ENCODE peak calls at places on chromosome 15, in four cellular contexts. One of them, this sample, is unnamed.

GRCh38 chr15:99123706-99124451 is 19.0 kb downstream of the SYNM start:
- DNase-seq in neuronal stem cell: peak
- DNase-seq in H1: no peak
- DNase-seq in IMR-90: peak
- DNase-seq in this sample: peak

GRCh38 chr15:100728371-100729201 is 126.2 kb downstream of the ASB7 start:
- DNase-seq in neuronal stem cell: no peak
- DNase-seq in H1: peak
- DNase-seq in IMR-90: no peak
- DNase-seq in this sample: peak

GRCh38 chr15:65213241-65213640 is 2.0 kb upstream of the CILP start:
- DNase-seq in IMR-90: no peak
- DNase-seq in H1: no peak
- DNase-seq in neuronal stem cell: no peak
- DNase-seq in this sample: no peak

GRCh38 chr15:80404057-80404718 is at the start of gene ARNT2:
- DNase-seq in IMR-90: peak
- DNase-seq in H1: peak
- DNase-seq in neuronal stem cell: peak
- DNase-seq in this sample: peak

GRCh38 chr15:91555307-91555706 is 298.2 kb upstream of the SLCO3A1 start:
- DNase-seq in IMR-90: peak
- DNase-seq in neuronal stem cell: no peak
- DNase-seq in H1: no peak
- DNase-seq in this sample: peak

GRCh38 chr15:79243723-79244122 is 38.8 kb upstream of the ANKRD34C start:
- DNase-seq in IMR-90: no peak
- DNase-seq in neuronal stem cell: no peak
- DNase-seq in H1: no peak
- DNase-seq in this sample: no peak

GRCh38 chr15:76799760-76800159 is 105.4 kb downstream of the SCAPER start:
- DNase-seq in IMR-90: peak
- DNase-seq in H1: no peak
- DNase-seq in neuronal stem cell: no peak
- DNase-seq in this sample: no peak

GRCh38 chr15:27873039-27873438 is 226.1 kb downstream of the OCA2 start:
- DNase-seq in H1: no peak
- DNase-seq in neuronal stem cell: no peak
- DNase-seq in IMR-90: no peak
- DNase-seq in this sample: no peak

GRCh38 chr15:95606551-95606950 is 723.9 kb upstream of the NR2F2 start:
- DNase-seq in neuronal stem cell: no peak
- DNase-seq in IMR-90: no peak
- DNase-seq in H1: no peak
- DNase-seq in this sample: no peak

GRCh38 chr15:95604634-95605036 is 725.9 kb upstream of the NR2F2 start:
- DNase-seq in neuronal stem cell: no peak
- DNase-seq in IMR-90: peak
- DNase-seq in H1: no peak
- DNase-seq in this sample: no peak

GRCh38 chr15:95605098-95605497 is 725.4 kb upstream of the NR2F2 start:
- DNase-seq in H1: no peak
- DNase-seq in neuronal stem cell: no peak
- DNase-seq in IMR-90: no peak
- DNase-seq in this sample: no peak

GRCh38 chr15:95601525-95601924 is 729.0 kb upstream of the NR2F2 start:
- DNase-seq in H1: no peak
- DNase-seq in IMR-90: no peak
- DNase-seq in neuronal stem cell: no peak
- DNase-seq in this sample: no peak

GRCh38 chr15:95603802-95604201 is 726.7 kb upstream of the NR2F2 start:
- DNase-seq in H1: no peak
- DNase-seq in neuronal stem cell: no peak
- DNase-seq in IMR-90: peak
- DNase-seq in this sample: no peak
- H3K4me2 ChIP-seq in H1: no peak
- H3K4me2 ChIP-seq in neuronal stem cell: no peak
- H3K4me2 ChIP-seq in IMR-90: no peak
- H3K4me2 ChIP-seq in this sample: no peak

GRCh38 chr15:63891763-63892123 is 58.0 kb upstream of the HERC1 start:
- DNase-seq in IMR-90: no peak
- DNase-seq in neuronal stem cell: no peak
- DNase-seq in H1: no peak
- DNase-seq in this sample: no peak
- H3K14ac ChIP-seq in IMR-90: no peak
- H3K14ac ChIP-seq in neuronal stem cell: no peak
- H3K14ac ChIP-seq in H1: no peak
- H3K14ac ChIP-seq in this sample: no peak

GRCh38 chr15:85334241-85334640 is 46.2 kb upstream of the AKAP13 start:
- DNase-seq in neuronal stem cell: no peak
- DNase-seq in H1: no peak
- DNase-seq in IMR-90: no peak
- DNase-seq in this sample: no peak

GRCh38 chr15:85331666-85332261 is 48.6 kb upstream of the AKAP13 start:
- DNase-seq in H1: no peak
- DNase-seq in neuronal stem cell: no peak
- DNase-seq in IMR-90: no peak
- DNase-seq in this sample: no peak

GRCh38 chr15:85329561-85330421 is 50.6 kb upstream of the AKAP13 start:
- DNase-seq in H1: no peak
- DNase-seq in neuronal stem cell: no peak
- DNase-seq in IMR-90: peak
- DNase-seq in this sample: no peak

GRCh38 chr15:85333132-85333831 is 47.1 kb upstream of the AKAP13 start:
- DNase-seq in IMR-90: peak
- DNase-seq in neuronal stem cell: no peak
- DNase-seq in H1: no peak
- DNase-seq in this sample: no peak

DNA sequence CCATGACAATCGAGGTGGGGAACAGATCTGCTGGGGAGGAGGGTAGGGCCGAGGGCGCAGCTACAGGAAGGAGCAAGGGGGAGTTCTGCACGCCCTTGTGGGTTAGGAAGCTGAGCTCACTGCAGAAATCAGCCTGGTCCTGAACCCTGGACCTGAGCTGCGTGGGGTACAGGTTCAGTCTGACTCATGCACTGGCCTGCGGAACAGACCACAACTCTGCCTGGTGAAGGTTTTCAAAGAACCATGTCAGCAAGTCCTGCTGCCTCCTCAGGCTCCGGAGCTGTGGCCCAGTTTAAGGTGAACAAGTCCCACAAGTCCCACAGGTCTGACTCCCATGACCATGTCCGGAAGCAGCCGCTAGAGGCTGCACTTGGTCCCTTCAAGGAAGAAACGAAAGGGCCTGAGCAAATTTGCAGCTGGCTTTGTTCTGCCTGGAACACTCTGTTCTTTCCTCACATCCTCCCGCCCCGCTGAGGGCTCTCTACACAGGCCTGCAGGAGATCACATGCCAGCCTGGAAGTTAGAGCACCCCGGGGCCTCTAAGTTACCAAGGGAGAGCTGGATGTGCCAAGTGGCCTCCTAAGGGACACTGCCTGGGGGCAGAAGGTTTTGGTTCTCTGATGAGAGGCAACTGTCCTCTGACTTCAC is 49.3 kb upstream of the AKAP13 start:
- DNase-seq in H1: peak
- DNase-seq in IMR-90: peak
- DNase-seq in neuronal stem cell: peak
- DNase-seq in this sample: peak
- H2BK5ac ChIP-seq in H1: peak
- H2BK5ac ChIP-seq in IMR-90: peak
- H2BK5ac ChIP-seq in neuronal stem cell: no peak
- H2BK5ac ChIP-seq in this sample: no peak

GRCh38 chr15:74136584-74137543 is 6.5 kb downstream of the ISLR2 start:
- DNase-seq in neuronal stem cell: no peak
- DNase-seq in H1: no peak
- DNase-seq in IMR-90: no peak
- DNase-seq in this sample: no peak
- H3K4me2 ChIP-seq in neuronal stem cell: peak
- H3K4me2 ChIP-seq in H1: peak
- H3K4me2 ChIP-seq in IMR-90: peak
- H3K4me2 ChIP-seq in this sample: peak

GRCh38 chr15:35299059-35299735 is 214.1 kb upstream of the NANOGP8 start:
- DNase-seq in neuronal stem cell: no peak
- DNase-seq in IMR-90: no peak
- DNase-seq in H1: no peak
- DNase-seq in this sample: no peak

GRCh38 chr15:35293353-35294130 is 208.4 kb upstream of the NANOGP8 start:
- DNase-seq in IMR-90: peak
- DNase-seq in H1: no peak
- DNase-seq in neuronal stem cell: no peak
- DNase-seq in this sample: peak

GRCh38 chr15:35302340-35302739 is 217.2 kb upstream of the NANOGP8 start:
- DNase-seq in neuronal stem cell: no peak
- DNase-seq in H1: no peak
- DNase-seq in IMR-90: no peak
- DNase-seq in this sample: no peak

GRCh38 chr15:35301088-35301487 is 216.0 kb upstream of the NANOGP8 start:
- DNase-seq in neuronal stem cell: no peak
- DNase-seq in H1: no peak
- DNase-seq in IMR-90: no peak
- DNase-seq in this sample: no peak

DNA sequence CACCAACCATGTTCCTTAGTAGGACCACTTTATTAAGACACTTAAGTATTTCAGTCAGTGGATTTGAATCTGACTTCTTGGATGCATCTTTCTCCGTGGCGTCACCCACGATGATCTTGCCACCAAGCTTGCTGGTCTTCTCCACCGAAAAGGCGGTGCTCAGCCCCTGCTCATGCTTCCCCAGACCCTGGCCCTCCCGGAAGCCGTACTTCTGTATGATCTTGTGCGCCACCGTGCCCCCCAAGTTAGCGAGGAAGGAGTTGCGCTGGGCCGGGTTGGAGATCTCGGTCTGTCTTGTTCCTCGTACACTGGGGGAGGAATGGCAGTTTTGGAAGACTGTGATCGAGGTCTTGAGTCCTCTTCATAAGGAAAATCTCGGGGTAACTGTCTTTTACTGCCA is 213.4 kb upstream of the NANOGP8 start:
- DNase-seq in H1: no peak
- DNase-seq in IMR-90: no peak
- DNase-seq in neuronal stem cell: no peak
- DNase-seq in this sample: no peak
- H3K14ac ChIP-seq in H1: no peak
- H3K14ac ChIP-seq in IMR-90: no peak
- H3K14ac ChIP-seq in neuronal stem cell: no peak
- H3K14ac ChIP-seq in this sample: no peak

GRCh38 chr15:62492900-62493299 is 327.8 kb upstream of the C2CD4B start:
- DNase-seq in IMR-90: no peak
- DNase-seq in neuronal stem cell: no peak
- DNase-seq in H1: no peak
- DNase-seq in this sample: no peak
- H2BK5ac ChIP-seq in IMR-90: no peak
- H2BK5ac ChIP-seq in neuronal stem cell: no peak
- H2BK5ac ChIP-seq in H1: no peak
- H2BK5ac ChIP-seq in this sample: no peak

GRCh38 chr15:60228096-60228495 is 169.7 kb downstream of the ANXA2 start:
- DNase-seq in H1: no peak
- DNase-seq in neuronal stem cell: no peak
- DNase-seq in IMR-90: no peak
- DNase-seq in this sample: no peak

GRCh38 chr15:60223161-60223560 is 174.6 kb downstream of the ANXA2 start:
- DNase-seq in neuronal stem cell: no peak
- DNase-seq in H1: no peak
- DNase-seq in IMR-90: no peak
- DNase-seq in this sample: no peak

GRCh38 chr15:60228619-60229018 is 169.2 kb downstream of the ANXA2 start:
- DNase-seq in H1: no peak
- DNase-seq in neuronal stem cell: no peak
- DNase-seq in IMR-90: no peak
- DNase-seq in this sample: no peak
- H3K4me2 ChIP-seq in H1: no peak
- H3K4me2 ChIP-seq in neuronal stem cell: no peak
- H3K4me2 ChIP-seq in IMR-90: no peak
- H3K4me2 ChIP-seq in this sample: no peak

GRCh38 chr15:63040954-63041353 is 1.6 kb upstream of the TPM1 start:
- DNase-seq in H1: no peak
- DNase-seq in IMR-90: no peak
- DNase-seq in neuronal stem cell: no peak
- DNase-seq in this sample: no peak

GRCh38 chr15:63039811-63040210 is 2.7 kb upstream of the TPM1 start:
- DNase-seq in neuronal stem cell: no peak
- DNase-seq in H1: no peak
- DNase-seq in IMR-90: no peak
- DNase-seq in this sample: no peak

GRCh38 chr15:63040509-63040908 is 2.0 kb upstream of the TPM1 start:
- DNase-seq in IMR-90: no peak
- DNase-seq in H1: no peak
- DNase-seq in neuronal stem cell: no peak
- DNase-seq in this sample: no peak

GRCh38 chr15:63037996-63038720 is 4.4 kb upstream of the TPM1 start:
- DNase-seq in H1: no peak
- DNase-seq in IMR-90: no peak
- DNase-seq in neuronal stem cell: no peak
- DNase-seq in this sample: no peak

GRCh38 chr15:63038926-63039673 is 3.4 kb upstream of the TPM1 start:
- DNase-seq in neuronal stem cell: no peak
- DNase-seq in IMR-90: peak
- DNase-seq in H1: no peak
- DNase-seq in this sample: no peak
- H3K14ac ChIP-seq in neuronal stem cell: no peak
- H3K14ac ChIP-seq in IMR-90: no peak
- H3K14ac ChIP-seq in H1: no peak
- H3K14ac ChIP-seq in this sample: no peak

GRCh38 chr15:25441111-25441510 is 2.3 kb upstream of the UBE3A start:
- DNase-seq in IMR-90: no peak
- DNase-seq in neuronal stem cell: no peak
- DNase-seq in H1: no peak
- DNase-seq in this sample: no peak

GRCh38 chr15:25438601-25439455 is at the start of gene UBE3A:
- DNase-seq in IMR-90: peak
- DNase-seq in H1: peak
- DNase-seq in neuronal stem cell: peak
- DNase-seq in this sample: peak

GRCh38 chr15:25437751-25438600 is 848 bp downstream of the UBE3A start:
- DNase-seq in H1: peak
- DNase-seq in neuronal stem cell: peak
- DNase-seq in IMR-90: peak
- DNase-seq in this sample: peak

GRCh38 chr15:25436707-25437106 is 2.1 kb downstream of the UBE3A start:
- DNase-seq in H1: no peak
- DNase-seq in IMR-90: no peak
- DNase-seq in neuronal stem cell: no peak
- DNase-seq in this sample: no peak

GRCh38 chr15:25439456-25439836 is 622 bp upstream of the UBE3A start:
- DNase-seq in neuronal stem cell: peak
- DNase-seq in IMR-90: peak
- DNase-seq in H1: no peak
- DNase-seq in this sample: no peak
- H2BK5ac ChIP-seq in neuronal stem cell: peak
- H2BK5ac ChIP-seq in IMR-90: peak
- H2BK5ac ChIP-seq in H1: peak
- H2BK5ac ChIP-seq in this sample: peak